ENCODE peak calls at places on chromosomes 2 and 18, in six cellular contexts. C, K, A, H, U and D are unnamed samples. For H3K9me3, the result is how much of the 10 kb centered on the place peaks cover.

GRCh38 chr18:5582054-5582453 is 38.3 kb upstream of the EPB41L3 start:
- DNase-seq in C (no peak), K (no peak), A (no peak), H (no peak), U (no peak), D (no peak)

GRCh38 chr2:114714316-114714715 is 271.9 kb downstream of the DPP10 start:
- DNase-seq in C (no peak), K (no peak), A (no peak), H (no peak), U (no peak), D (no peak)

GRCh38 chr2:217555075-217555876 is 447.5 kb downstream of the TNS1 start:
- DNase-seq in C (no peak), K (no peak), A (no peak), H (no peak), U (no peak), D (no peak)

GRCh38 chr2:146246734-146247523 is 1597.9 kb upstream of the ACVR2A start:
- DNase-seq in C (no peak), K (no peak), A (no peak), H (no peak), U (no peak), D (no peak)

GRCh38 chr18:49041677-49042570 is 91.2 kb upstream of the SMAD7 start:
- DNase-seq in C (peak), K (peak), A (peak), H (peak), U (no peak), D (no peak)

GRCh38 chr2:112615051-112615450 is 30.6 kb downstream of the CHCHD5 start:
- DNase-seq in C (no peak), K (no peak), A (no peak), H (no peak), U (no peak), D (no peak)

GRCh38 chr2:63581266-63581961 is 6.9 kb downstream of the WDPCP start:
- DNase-seq in C (no peak), K (no peak), A (no peak), H (peak), U (no peak), D (no peak)

GRCh38 chr2:212538156-212539144 is at the start of gene ERBB4:
- DNase-seq in C (peak), K (no peak), A (no peak), H (peak), U (no peak), D (no peak)

GRCh38 chr18:59127047-59127446 is 12.6 kb upstream of the SEC11C start:
- DNase-seq in C (no peak), K (no peak), A (no peak), H (no peak), U (no peak), D (no peak)

GRCh38 chr2:234949762-234950434 is 1.9 kb upstream of the SH3BP4 start:
- DNase-seq in C (no peak), K (no peak), A (no peak), H (no peak), U (no peak), D (no peak)

GRCh38 chr2:238286987-238287386 is 1.4 kb downstream of the PER2 start:
- DNase-seq in C (no peak), K (peak), A (no peak), H (no peak), U (no peak), D (no peak)

GRCh38 chr2:149679286-149679685 is 91.7 kb upstream of the MMADHC start:
- DNase-seq in C (no peak), K (no peak), A (no peak), H (no peak), U (no peak), D (no peak)

GRCh38 chr2:45851576-45852304 is 200.3 kb downstream of the PRKCE start:
- DNase-seq in C (no peak), K (no peak), A (no peak), H (no peak), U (no peak), D (no peak)

GRCh38 chr2:143284087-143284675 is 155.0 kb downstream of the ARHGAP15 start:
- DNase-seq in C (no peak), K (no peak), A (no peak), H (no peak), U (no peak), D (no peak)

GRCh38 chr2:30003128-30003527 is 81.7 kb upstream of the ALK start:
- DNase-seq in C (no peak), K (no peak), A (no peak), H (no peak), U (no peak), D (no peak)

GRCh38 chr18:1585881-1586488 is 681.3 kb downstream of the ADCYAP1 start:
- DNase-seq in C (no peak), K (no peak), A (no peak), H (no peak), U (no peak), D (no peak)

GRCh38 chr2:64488050-64488974 is 34.4 kb downstream of the LGALSL start:
- DNase-seq in C (peak), K (peak), A (peak), H (peak), U (peak), D (peak)

GRCh38 chr2:27703638-27704341 is 40.1 kb downstream of the SLC4A1AP start:
- DNase-seq in C (peak), K (peak), A (peak), H (peak), U (peak), D (peak)

GRCh38 chr2:79432731-79433146 is 80.1 kb upstream of the CTNNA2 start:
- DNase-seq in C (no peak), K (no peak), A (no peak), H (no peak), U (no peak), D (no peak)

GRCh38 chr18:12076424-12077140 is 17.1 kb upstream of the ANKRD62 start:
- DNase-seq in C (peak), K (no peak), A (no peak), H (no peak), U (no peak), D (no peak)

GRCh38 chr18:28576941-28577340 is 400.0 kb upstream of the CDH2 start:
- DNase-seq in C (no peak), K (no peak), A (no peak), H (no peak), U (no peak), D (no peak)

GRCh38 chr18:58611471-58612131 is 17.3 kb downstream of the ALPK2 start:
- DNase-seq in C (no peak), K (no peak), A (no peak), H (no peak), U (no peak), D (no peak)

GRCh38 chr2:74513605-74514367 is 464 bp upstream of the TLX2 start:
- DNase-seq in C (no peak), K (no peak), A (no peak), H (no peak), U (no peak), D (no peak)

GRCh38 chr2:105722726-105723297 is 21.9 kb upstream of the NCK2 start:
- DNase-seq in C (no peak), K (no peak), A (peak), H (no peak), U (no peak), D (no peak)

GRCh38 chr2:38973266-38973665 is 83.6 kb downstream of the ARHGEF33 start:
- DNase-seq in C (no peak), K (no peak), A (no peak), H (no peak), U (no peak), D (no peak)

GRCh38 chr2:217142649-217143266 is 282.9 kb upstream of the TNP1 start:
- DNase-seq in C (no peak), K (peak), A (no peak), H (no peak), U (no peak), D (no peak)

GRCh38 chr2:225010804-225011203 is 31.5 kb downstream of the DOCK10 start:
- DNase-seq in C (no peak), K (no peak), A (no peak), H (no peak), U (no peak), D (no peak)

GRCh38 chr2:241268716-241269445 is 46.6 kb downstream of the HDLBP start:
- DNase-seq in C (no peak), K (no peak), A (no peak), H (no peak), U (no peak), D (no peak)

GRCh38 chr18:12657849-12658829 is at the start of gene SPIRE1:
- DNase-seq in C (peak), K (peak), A (peak), H (peak), U (peak), D (peak)

GRCh38 chr2:73451263-73451972 is 65.8 kb downstream of the ALMS1 start:
- DNase-seq in C (no peak), K (no peak), A (no peak), H (no peak), U (no peak), D (no peak)

GRCh38 chr2:59027320-59027719 is 786.2 kb upstream of the FANCL start:
- DNase-seq in C (no peak), K (no peak), A (no peak), H (no peak), U (no peak), D (no peak)

GRCh38 chr2:238528953-238529781 is 102.4 kb downstream of the ASB1 start:
- DNase-seq in C (no peak), K (peak), A (no peak), H (no peak), U (no peak), D (no peak)

DNA sequence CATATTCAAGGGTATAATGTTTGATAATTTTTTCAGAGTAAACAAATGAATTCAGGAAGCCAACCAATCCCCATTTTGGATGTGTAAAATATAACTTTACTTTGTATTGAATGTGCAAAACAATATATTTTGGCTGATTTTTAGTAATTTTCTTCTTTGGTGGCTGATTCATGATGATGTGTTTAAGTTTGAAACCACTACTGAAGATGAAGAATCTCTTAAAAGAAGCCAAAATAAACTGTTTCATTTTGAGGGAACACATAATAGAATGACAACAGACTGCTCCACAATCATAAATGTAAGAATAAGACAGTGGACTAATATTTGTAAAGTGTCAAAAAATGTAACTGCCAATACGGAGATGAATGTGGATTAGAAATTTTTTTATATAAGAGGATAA is 52.5 kb upstream of the TRIM43 start:
- DNase-seq in C (no peak), K (no peak), A (no peak), H (no peak), U (no peak), D (no peak)
- H3K9me3 ChIP-seq in C (under half), K (under half), A (under half), H (under half), U (under half), D (under half)

DNA sequence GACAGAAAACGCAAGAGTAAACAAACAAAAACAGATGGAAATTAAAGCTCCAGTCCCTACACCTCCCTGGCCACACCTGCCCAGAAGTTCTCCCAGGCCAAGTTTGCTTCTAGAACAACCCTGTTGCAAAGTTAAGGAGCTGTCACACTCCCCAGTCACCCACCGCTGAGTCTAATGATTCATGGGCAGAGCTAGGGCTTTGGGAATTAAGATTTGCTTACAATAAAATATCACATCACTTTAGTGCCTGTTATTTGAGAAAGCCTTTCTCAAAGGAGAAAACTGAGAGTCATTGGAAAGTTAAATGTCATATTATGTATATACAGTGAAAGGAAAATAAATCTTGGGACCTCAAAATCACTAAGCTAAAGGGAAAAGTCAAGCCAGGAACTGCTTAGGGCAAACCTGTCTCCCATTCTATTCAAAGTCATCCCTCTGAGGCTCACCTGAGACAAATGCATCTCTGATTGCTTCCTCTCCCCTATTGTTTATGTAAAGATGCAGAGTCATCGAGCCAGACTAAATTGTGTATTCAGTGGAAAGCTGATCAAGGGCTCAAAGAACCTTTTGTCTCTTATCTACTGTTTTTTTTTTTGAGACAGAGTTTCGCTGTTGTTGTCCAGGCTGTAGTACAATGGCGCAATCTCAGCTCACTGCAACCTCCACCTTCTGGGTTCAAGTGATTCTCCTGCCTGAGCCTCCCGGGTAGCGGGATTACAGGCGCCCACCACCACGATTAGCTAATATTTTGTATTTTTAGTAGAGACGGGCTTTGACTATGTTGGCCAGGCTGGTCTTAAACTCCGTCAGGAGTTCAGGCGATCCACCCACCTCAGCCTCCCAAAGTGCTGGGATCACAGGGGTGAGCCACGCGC is 2.8 kb downstream of the CRYGB start:
- DNase-seq in C (no peak), K (no peak), A (no peak), H (no peak), U (no peak), D (no peak)
- H3K9me3 ChIP-seq in C (under half), K (under half), A (under half), H (under half), U (under half), D (under half)

GRCh38 chr2:16125614-16126125 is 185.3 kb downstream of the MYCN start:
- DNase-seq in C (no peak), K (peak), A (no peak), H (no peak), U (no peak), D (no peak)
- H3K9me3 ChIP-seq in C (under half), K (under half), A (under half), H (under half), U (under half), D (under half)

GRCh38 chr2:89819809-89820208 is 1128.3 kb downstream of the RPIA start:
- DNase-seq in C (no peak), K (no peak), A (no peak), H (no peak), U (no peak), D (no peak)

GRCh38 chr2:89821455-89821945 is 1130.0 kb downstream of the RPIA start:
- DNase-seq in C (no peak), K (no peak), A (no peak), H (no peak), U (no peak), D (no peak)

GRCh38 chr2:89820248-89820647 is 1128.8 kb downstream of the RPIA start:
- DNase-seq in C (no peak), K (no peak), A (no peak), H (no peak), U (no peak), D (no peak)

GRCh38 chr2:89823556-89823955 is 1132.1 kb downstream of the RPIA start:
- DNase-seq in C (no peak), K (no peak), A (no peak), H (no peak), U (no peak), D (no peak)

DNA sequence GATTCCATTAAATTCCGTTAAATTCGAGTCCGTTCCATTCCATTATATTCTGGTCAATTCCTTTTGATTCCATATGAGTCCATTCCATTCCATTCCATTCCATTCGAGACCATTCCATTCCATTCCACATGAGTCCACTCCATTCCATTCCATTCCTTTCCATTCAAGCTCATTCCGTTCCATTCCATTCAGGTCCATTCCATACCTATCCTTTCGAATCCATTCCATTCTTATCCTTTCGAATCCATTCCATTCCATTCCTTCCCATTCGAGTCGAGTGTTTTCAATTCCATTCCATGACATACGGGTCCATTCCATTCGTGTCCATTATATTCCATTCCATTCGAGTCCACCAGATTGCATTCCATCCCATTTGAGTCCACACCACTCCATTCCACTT is 1127.4 kb downstream of the RPIA start:
- DNase-seq in C (no peak), K (no peak), A (no peak), H (no peak), U (no peak), D (no peak)
- H3K9me3 ChIP-seq in C (under half), K (under half), A (under half), H (under half), U (under half), D (under half)

GRCh38 chr2:230787101-230787500 is 74.5 kb downstream of the CAB39 start:
- DNase-seq in C (no peak), K (no peak), A (no peak), H (no peak), U (no peak), D (no peak)
- H3K9me3 ChIP-seq in C (under half), K (under half), A (under half), H (under half), U (under half), D (under half)

GRCh38 chr2:159442159-159442852 is 155.8 kb upstream of the WDSUB1 start:
- DNase-seq in C (no peak), K (no peak), A (no peak), H (no peak), U (no peak), D (no peak)
- H3K9me3 ChIP-seq in C (under half), K (under half), A (under half), H (under half), U (under half), D (under half)

DNA sequence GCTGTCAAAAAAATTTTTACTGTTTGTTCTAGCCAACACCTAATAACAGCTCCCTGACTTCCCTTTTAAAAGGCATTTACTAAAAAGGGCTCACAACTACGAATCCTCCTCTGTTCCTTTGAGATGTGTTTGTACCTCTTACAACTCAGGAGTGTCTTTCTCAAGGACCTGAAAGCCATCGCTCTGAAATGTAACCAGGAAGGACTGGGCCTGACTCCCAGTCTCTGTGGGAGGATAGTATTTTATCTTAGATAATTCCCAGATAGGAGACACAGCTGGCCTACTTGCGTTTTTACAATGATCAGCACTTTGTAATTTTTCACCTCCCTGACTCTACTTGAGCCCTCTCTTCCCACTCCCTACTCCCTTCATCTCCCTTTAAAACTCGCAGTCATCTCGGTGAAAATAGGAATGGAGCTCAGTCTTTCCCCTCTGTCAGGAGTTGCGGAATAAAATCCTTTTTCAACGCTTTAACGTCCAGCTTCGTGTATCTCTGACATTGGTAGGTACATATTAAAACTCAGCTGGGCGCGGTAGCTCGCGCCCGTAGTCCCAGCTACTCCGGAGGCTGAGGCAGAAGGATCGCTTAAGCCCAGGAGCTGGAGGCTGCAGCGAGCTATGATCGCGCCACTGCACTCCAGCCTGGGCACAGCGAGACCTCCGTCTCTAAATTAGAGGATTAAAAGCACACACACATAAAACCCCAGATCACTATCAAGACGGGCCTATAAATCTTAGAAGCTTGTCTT is 1.1 kb downstream of the KRCC1 start:
- DNase-seq in C (no peak), K (peak), A (no peak), H (no peak), U (no peak), D (no peak)
- H3K9me3 ChIP-seq in C (under half), K (under half), A (under half), H (under half), U (under half), D (under half)